ENCODE peak calls at places on chromosomes 6 and 20, in seven cellular contexts. H is heart left ventricle; B is fibroblast of pulmonary artery; C is CD8-positive, alpha-beta memory T cell; J is dorsolateral prefrontal cortex; L is Jurkat, Clone E6-1; D is stomach. K is an unnamed sample.
A peak's percentile ranks its signal among the peaks of the same experiment; 100 is the strongest.

GRCh38 chr6:1636971-1637871 is 27.5 kb downstream of the FOXC1 start:
- DNase-seq in H (no peak), B (no peak), C (no peak), J (no peak), L (no peak), D (peak; percentile 60), K (no peak)

GRCh38 chr6:79868098-79868722 is 79.1 kb downstream of the ELOVL4 start:
- DNase-seq in H (no peak), B (peak; percentile 82), C (no peak), J (no peak), L (peak; percentile 82), D (no peak), K (peak; percentile 23)

GRCh38 chr6:170227521-170227983 is 63.3 kb downstream of the DLL1 start:
- DNase-seq in H (no peak), B (no peak), C (no peak), J (no peak), L (no peak), D (no peak), K (no peak)

GRCh38 chr20:19947611-19948264 is 69.4 kb upstream of the NAA20 start:
- DNase-seq in H (no peak), B (peak; percentile 79), C (no peak), J (no peak), L (no peak), D (peak; percentile 50), K (peak; percentile 16)

GRCh38 chr20:19628570-19629134 is 129.4 kb upstream of the RIN2 start:
- DNase-seq in H (peak; percentile 43), B (peak; percentile 80), C (peak; percentile 6), J (no peak), L (peak; percentile 57), D (peak; percentile 65), K (peak; percentile 16)

GRCh38 chr20:41696428-41696827 is 78.3 kb upstream of the CHD6 start:
- DNase-seq in H (no peak), B (peak; percentile 26), C (no peak), J (no peak), L (no peak), D (no peak), K (no peak)

GRCh38 chr6:5930143-5930770 is 76.5 kb downstream of the NRN1 start:
- DNase-seq in H (no peak), B (no peak), C (no peak), J (no peak), L (no peak), D (no peak), K (no peak)

GRCh38 chr6:167127785-167128531 is 5.1 kb downstream of the CCR6 start:
- DNase-seq in H (no peak), B (no peak), C (no peak), J (no peak), L (no peak), D (no peak), K (no peak)

GRCh38 chr6:165594584-165595333 is 68.3 kb downstream of the PDE10A start:
- DNase-seq in H (no peak), B (no peak), C (no peak), J (no peak), L (no peak), D (no peak), K (no peak)

GRCh38 chr6:164072240-164072666 is 657.7 kb downstream of the QKI start:
- DNase-seq in H (no peak), B (peak; percentile 40), C (no peak), J (no peak), L (no peak), D (no peak), K (no peak)

GRCh38 chr20:46438156-46438750 is 31.8 kb upstream of the ELMO2 start:
- DNase-seq in H (no peak), B (peak; percentile 56), C (no peak), J (peak; percentile 36), L (peak; percentile 36), D (no peak), K (no peak)

GRCh38 chr6:163460307-163460782 is 45.8 kb downstream of the QKI start:
- DNase-seq in H (no peak), B (peak; percentile 39), C (no peak), J (no peak), L (peak; percentile 15), D (no peak), K (no peak)

GRCh38 chr6:7058250-7058923 is 49.4 kb upstream of the RREB1 start:
- DNase-seq in H (no peak), B (peak; percentile 94), C (no peak), J (no peak), L (peak; percentile 55), D (peak; percentile 74), K (peak; percentile 92)

GRCh38 chr20:61846741-61847419 is 218.8 kb downstream of the TAF4 start:
- DNase-seq in H (no peak), B (no peak), C (no peak), J (no peak), L (no peak), D (no peak), K (no peak)

GRCh38 chr20:3759316-3759715 is 8.2 kb downstream of the ADISSP start:
- DNase-seq in H (no peak), B (no peak), C (no peak), J (no peak), L (no peak), D (no peak), K (no peak)

GRCh38 chr20:52438326-52438963 is 246.9 kb upstream of the ZFP64 start:
- DNase-seq in H (no peak), B (no peak), C (no peak), J (no peak), L (no peak), D (no peak), K (no peak)

GRCh38 chr6:1176595-1176994 is 135.3 kb upstream of the FOXQ1 start:
- DNase-seq in H (no peak), B (no peak), C (no peak), J (no peak), L (no peak), D (no peak), K (no peak)

GRCh38 chr6:147911686-147912085 is 403.2 kb downstream of the SAMD5 start:
- DNase-seq in H (no peak), B (no peak), C (no peak), J (no peak), L (no peak), D (no peak), K (no peak)

GRCh38 chr20:53829086-53829703 is 235.6 kb upstream of the ZNF217 start:
- DNase-seq in H (no peak), B (peak; percentile 97), C (no peak), J (no peak), L (no peak), D (no peak), K (peak; percentile 97)

GRCh38 chr6:139474145-139475108 is 100.0 kb upstream of the CITED2 start:
- DNase-seq in H (no peak), B (peak; percentile 56), C (no peak), J (no peak), L (no peak), D (no peak), K (no peak)

GRCh38 chr20:63856111-63856511 is 5.2 kb upstream of the ABHD16B start:
- DNase-seq in H (no peak), B (no peak), C (no peak), J (no peak), L (no peak), D (no peak), K (no peak)

GRCh38 chr20:5156670-5157448 is 30.1 kb downstream of the CDS2 start:
- DNase-seq in H (no peak), B (peak; percentile 48), C (no peak), J (no peak), L (no peak), D (no peak), K (no peak)

GRCh38 chr20:9594284-9594875 is 80.0 kb downstream of the LAMP5 start:
- DNase-seq in H (no peak), B (no peak), C (no peak), J (no peak), L (no peak), D (no peak), K (no peak)

GRCh38 chr6:135162678-135163439 is 18.2 kb upstream of the MYB start:
- DNase-seq in H (no peak), B (peak; percentile 37), C (peak; percentile 15), J (no peak), L (no peak), D (peak; percentile 40), K (no peak)

GRCh38 chr6:90637321-90637720 is 50.4 kb upstream of the MAP3K7 start:
- DNase-seq in H (no peak), B (no peak), C (no peak), J (no peak), L (no peak), D (no peak), K (no peak)

GRCh38 chr6:28408076-28408802 is 8.7 kb upstream of the ZSCAN12 start:
- DNase-seq in H (no peak), B (peak; percentile 13), C (no peak), J (no peak), L (no peak), D (no peak), K (no peak)

GRCh38 chr6:30821862-30822784 is 62.2 kb upstream of the DDR1 start:
- DNase-seq in H (no peak), B (peak; percentile 70), C (no peak), J (no peak), L (no peak), D (no peak), K (no peak)

GRCh38 chr6:1263039-1263849 is 48.7 kb upstream of the FOXQ1 start:
- DNase-seq in H (no peak), B (no peak), C (no peak), J (no peak), L (no peak), D (no peak), K (peak; percentile 71)

GRCh38 chr6:101853226-101853625 is 459.7 kb downstream of the GRIK2 start:
- DNase-seq in H (no peak), B (peak; percentile 8), C (no peak), J (no peak), L (no peak), D (no peak), K (no peak)

GRCh38 chr6:52536424-52536916 is 40.4 kb downstream of the TRAM2 start:
- DNase-seq in H (no peak), B (no peak), C (no peak), J (no peak), L (peak; percentile 43), D (no peak), K (no peak)

GRCh38 chr20:37257993-37258392 is 3.6 kb downstream of the GHRH start:
- DNase-seq in H (no peak), B (no peak), C (no peak), J (no peak), L (no peak), D (no peak), K (no peak)
- H3K4me3 ChIP-seq in H (no peak overlapping the region), B (no peak overlapping the region), C (no peak overlapping the region), J (no peak overlapping the region), L (no peak overlapping the region), D (no peak overlapping the region), K (no peak overlapping the region)

GRCh38 chr6:36599791-36600209 is 5.6 kb downstream of the SRSF3 start:
- DNase-seq in H (peak; percentile 22), B (peak; percentile 61), C (peak; percentile 62), J (peak; percentile 50), L (no peak), D (peak; percentile 63), K (no peak)
- H3K4me3 ChIP-seq in H (peak overlapping the region; percentile 67), B (peak overlapping the region; percentile 97), C (peak overlapping the region; percentile 52), J (peak overlapping the region; percentile 3), L (no peak overlapping the region), D (peak overlapping the region; percentile 21), K (peak overlapping the region; percentile 5)

GRCh38 chr20:48828734-48829460 is 1.1 kb upstream of the PREX1 start:
- DNase-seq in H (no peak), B (no peak), C (no peak), J (no peak), L (no peak), D (no peak), K (no peak)
- H3K4me3 ChIP-seq in H (peak overlapping the region; percentile 67), B (peak overlapping the region; percentile 51), C (no peak overlapping the region), J (peak overlapping the region; percentile 61), L (peak overlapping the region; percentile 44), D (peak overlapping the region; percentile 59), K (peak overlapping the region; percentile 32)

GRCh38 chr6:99603421-99604160 is 3.0 kb upstream of the PRDM13 start:
- DNase-seq in H (no peak), B (peak; percentile 13), C (no peak), J (no peak), L (peak; percentile 54), D (no peak), K (no peak)
- H3K4me3 ChIP-seq in H (peak overlapping the region; percentile 37), B (peak overlapping the region; percentile 17), C (peak overlapping the region; percentile 20), J (peak overlapping the region; percentile 34), L (peak overlapping the region; percentile 50), D (peak overlapping the region; percentile 24), K (peak overlapping the region; percentile 34)